ENCODE peak calls at places on chromosomes 7 and 10, in nine cellular contexts. R, S, O, T, J, H, P, F and X are unnamed samples.

GRCh38 chr10:103739039-103739764 is 116.2 kb downstream of the SH3PXD2A start:
- DNase-seq in P (no peak), R (peak; percentile 87), O (peak; percentile 79), H (no peak), T (peak; percentile 92), S (peak; percentile 70), F (no peak), J (peak; percentile 84), X (no peak)

GRCh38 chr7:31767686-31768358 is 80.8 kb downstream of the PPP1R17 start:
- DNase-seq in J (peak; percentile 33), F (no peak), R (no peak), H (no peak), S (peak; percentile 83), P (no peak), T (no peak), O (no peak), X (no peak)

GRCh38 chr7:20578257-20578771 is 37.2 kb upstream of the ABCB5 start:
- DNase-seq in S (no peak), J (no peak), O (no peak), H (no peak), R (no peak), T (no peak), F (no peak), P (no peak), X (no peak)

GRCh38 chr10:69446650-69447151 is 4.6 kb upstream of the TSPAN15 start:
- DNase-seq in F (no peak), O (no peak), J (no peak), H (no peak), T (peak; percentile 80), S (no peak), P (no peak), R (peak; percentile 42), X (no peak)

GRCh38 chr10:125122566-125122965 is 37.8 kb downstream of the CTBP2 start:
- DNase-seq in R (peak; percentile 32), J (no peak), F (no peak), S (no peak), T (no peak), P (no peak), O (peak; percentile 58), H (no peak), X (no peak)

GRCh38 chr7:135430626-135431025 is 79.3 kb downstream of the CNOT4 start:
- DNase-seq in T (no peak), O (no peak), R (no peak), H (no peak), F (no peak), J (no peak), P (no peak), S (no peak), X (no peak)

GRCh38 chr10:132469197-132469942 is 68.2 kb upstream of the INPP5A start:
- DNase-seq in H (no peak), R (no peak), F (no peak), T (no peak), J (no peak), P (no peak), S (no peak), O (no peak), X (no peak)

GRCh38 chr7:8434290-8435002 is 1.0 kb downstream of the NXPH1 start:
- DNase-seq in F (no peak), H (no peak), R (no peak), O (no peak), P (no peak), S (peak; percentile 51), T (no peak), J (peak; percentile 71), X (no peak)

GRCh38 chr7:136687693-136688322 is 180.6 kb upstream of the CHRM2 start:
- DNase-seq in S (peak; percentile 40), F (no peak), H (no peak), O (no peak), T (peak; percentile 13), J (peak; percentile 33), R (no peak), P (no peak), X (no peak)

GRCh38 chr10:62025901-62026879 is 124.7 kb downstream of the ARID5B start:
- DNase-seq in P (no peak), R (no peak), S (no peak), F (no peak), T (peak; percentile 82), H (no peak), O (no peak), J (no peak), X (no peak)

GRCh38 chr7:7100432-7100849 is 81.9 kb upstream of the C1GALT1 start:
- DNase-seq in P (no peak), H (no peak), J (peak; percentile 99), F (no peak), S (peak; percentile 68), R (no peak), T (peak; percentile 96), O (no peak), X (no peak)
- H3K4me3 ChIP-seq in P (no peak overlapping the region), H (no peak overlapping the region), J (no peak overlapping the region), F (no peak overlapping the region), S (no peak overlapping the region), R (no peak overlapping the region), T (peak overlapping the region; percentile 21), O (no peak overlapping the region), X (no peak overlapping the region)

GRCh38 chr10:123857616-123858015 is 34.0 kb downstream of the CPXM2 start:
- DNase-seq in R (no peak), T (no peak), P (no peak), J (no peak), O (no peak), S (no peak), H (no peak), F (no peak), X (no peak)

GRCh38 chr10:123854498-123854897 is 37.1 kb downstream of the CPXM2 start:
- DNase-seq in O (no peak), J (no peak), H (no peak), R (no peak), T (no peak), P (no peak), S (no peak), F (no peak), X (no peak)

GRCh38 chr10:123852411-123852951 is 39.1 kb downstream of the CPXM2 start:
- DNase-seq in T (no peak), P (no peak), F (no peak), R (no peak), J (no peak), S (no peak), O (no peak), H (no peak), X (no peak)

GRCh38 chr10:123855013-123855684 is 36.5 kb downstream of the CPXM2 start:
- DNase-seq in J (no peak), P (no peak), F (no peak), O (no peak), T (no peak), H (no peak), R (no peak), S (no peak), X (no peak)

DNA sequence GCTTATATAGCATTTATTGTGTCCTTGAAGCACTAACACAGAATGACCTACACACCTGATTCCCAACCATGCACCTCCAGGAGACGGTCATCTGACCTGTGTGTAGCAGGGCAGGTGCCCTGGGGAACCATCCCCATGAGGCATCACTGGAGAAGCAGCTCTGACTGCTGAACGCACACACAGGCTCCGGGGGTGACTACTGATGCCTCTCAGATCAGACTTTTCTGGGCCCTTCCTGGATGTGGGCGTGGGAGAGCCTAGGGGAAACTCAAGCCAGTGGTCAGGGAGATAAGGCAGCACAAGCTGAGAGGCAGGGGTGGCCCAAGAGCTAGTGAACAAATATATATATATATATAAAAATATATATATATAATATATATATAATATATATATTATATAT is 37.6 kb downstream of the CPXM2 start:
- DNase-seq in F (no peak), P (no peak), S (no peak), J (no peak), O (no peak), R (no peak), T (no peak), H (no peak), X (no peak)
- H3K27ac ChIP-seq in F (no peak overlapping the region), P (no peak overlapping the region), S (no peak overlapping the region), J (no peak overlapping the region), O (no peak overlapping the region), R (peak overlapping the region; percentile 47), T (no peak overlapping the region), H (no peak overlapping the region), X (peak overlapping the region; percentile 66)

GRCh38 chr10:127928021-127928806 is 21.3 kb downstream of the PTPRE start:
- DNase-seq in R (peak; percentile 25), J (no peak), P (no peak), H (no peak), T (no peak), F (no peak), O (no peak), S (no peak), X (no peak)

GRCh38 chr10:127922675-127923366 is 15.9 kb downstream of the PTPRE start:
- DNase-seq in T (peak; percentile 86), R (peak; percentile 82), O (peak; percentile 89), P (peak; percentile 89), H (no peak), S (no peak), J (no peak), F (no peak), X (peak; percentile 66)

GRCh38 chr10:127923646-127924045 is 16.7 kb downstream of the PTPRE start:
- DNase-seq in O (no peak), S (no peak), H (no peak), R (no peak), J (peak; percentile 24), P (no peak), T (no peak), F (no peak), X (no peak)

GRCh38 chr10:127926455-127926854 is 19.6 kb downstream of the PTPRE start:
- DNase-seq in O (no peak), R (peak; percentile 62), J (no peak), S (no peak), H (no peak), T (no peak), P (no peak), F (no peak), X (no peak)

DNA sequence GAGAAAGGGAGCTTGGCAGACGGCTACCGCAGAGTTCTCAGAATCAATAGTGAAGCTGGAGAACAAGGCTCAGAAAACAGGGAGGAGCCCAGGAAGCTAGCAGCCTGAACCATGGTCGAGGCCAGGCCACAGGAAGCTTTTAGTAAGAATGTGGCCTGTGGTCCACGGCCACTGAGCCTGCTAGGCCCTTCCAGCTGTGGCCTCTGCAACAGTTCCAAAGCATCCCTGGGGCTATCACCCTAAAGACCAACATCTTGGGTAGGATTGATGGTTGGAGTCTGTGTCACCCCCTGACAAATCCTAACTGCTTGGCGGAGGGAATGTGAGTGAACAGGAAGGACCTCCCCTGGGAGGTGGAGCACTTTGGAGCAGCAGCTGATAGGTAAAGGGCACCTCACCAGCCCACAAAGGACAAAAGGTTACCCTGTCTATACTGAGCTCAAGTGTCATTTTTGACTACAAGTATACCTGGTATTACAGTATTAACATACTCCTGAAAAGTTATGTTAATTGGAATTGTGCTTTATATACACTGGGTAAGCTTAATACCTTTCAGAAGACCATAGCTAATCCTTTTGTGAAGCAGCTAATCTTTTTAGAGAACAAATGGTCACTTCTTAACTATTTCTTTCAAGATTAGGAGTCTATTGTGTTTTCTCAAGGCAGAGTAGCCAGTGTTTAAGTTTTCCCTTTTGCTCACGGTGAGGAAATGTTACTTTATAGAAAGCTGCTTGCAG is 18.7 kb downstream of the PTPRE start:
- DNase-seq in P (no peak), J (peak; percentile 42), S (peak; percentile 61), H (no peak), T (no peak), R (no peak), O (no peak), F (no peak), X (no peak)
- H3K4me1 ChIP-seq in P (peaks cover 41% of the 10 kb centered on the region), J (no peaks in the 10 kb centered on the region), S (peaks cover 17% of the 10 kb centered on the region), H (no peaks in the 10 kb centered on the region), T (peaks cover 20% of the 10 kb centered on the region), R (peaks cover 32% of the 10 kb centered on the region), O (peaks cover 29% of the 10 kb centered on the region), F (no peaks in the 10 kb centered on the region), X (peaks cover 51% of the 10 kb centered on the region)

GRCh38 chr7:41886257-41886905 is 183.5 kb upstream of the INHBA start:
- DNase-seq in J (peak; percentile 85), T (peak; percentile 43), O (peak; percentile 75), H (no peak), R (peak; percentile 86), F (no peak), P (no peak), S (no peak), X (no peak)
- H3K4me3 ChIP-seq in J (no peak overlapping the region), T (no peak overlapping the region), O (no peak overlapping the region), H (no peak overlapping the region), R (no peak overlapping the region), F (no peak overlapping the region), P (no peak overlapping the region), S (no peak overlapping the region), X (no peak overlapping the region)